ENCODE peak calls at places on chromosomes 3 and 15, in five cellular contexts. One of them, this sample, is unnamed.

GRCh38 chr3:174229916-174230315 is 629.2 kb upstream of the NAALADL2 start:
- DNase-seq in breast epithelium: no peak
- DNase-seq in HL-60: no peak
- DNase-seq in endothelial cell of umbilical vein: no peak
- DNase-seq in sigmoid colon: no peak
- DNase-seq in this sample: no peak

GRCh38 chr15:92020765-92021164 is 167.3 kb downstream of the SLCO3A1 start:
- DNase-seq in HL-60: no peak
- DNase-seq in sigmoid colon: no peak
- DNase-seq in endothelial cell of umbilical vein: no peak
- DNase-seq in breast epithelium: no peak
- DNase-seq in this sample: no peak

GRCh38 chr15:58852347-58852746 is 81.1 kb downstream of the SLTM start:
- DNase-seq in endothelial cell of umbilical vein: no peak
- DNase-seq in sigmoid colon: no peak
- DNase-seq in HL-60: no peak
- DNase-seq in breast epithelium: no peak
- DNase-seq in this sample: no peak

GRCh38 chr15:44584162-44584749 is 47.3 kb downstream of the EIF3J start:
- DNase-seq in sigmoid colon: no peak
- DNase-seq in endothelial cell of umbilical vein: peak; percentile 49
- DNase-seq in HL-60: peak; percentile 79
- DNase-seq in breast epithelium: no peak
- DNase-seq in this sample: peak; percentile 84

GRCh38 chr3:132445812-132446211 is 28.5 kb downstream of the DNAJC13 start:
- DNase-seq in sigmoid colon: no peak
- DNase-seq in breast epithelium: no peak
- DNase-seq in HL-60: no peak
- DNase-seq in endothelial cell of umbilical vein: peak; percentile 78
- DNase-seq in this sample: no peak

GRCh38 chr3:16309558-16309957 is 44.5 kb downstream of the OXNAD1 start:
- DNase-seq in endothelial cell of umbilical vein: peak; percentile 53
- DNase-seq in sigmoid colon: no peak
- DNase-seq in HL-60: peak; percentile 12
- DNase-seq in breast epithelium: no peak
- DNase-seq in this sample: no peak

GRCh38 chr15:94000603-94001002 is 230.8 kb upstream of the MCTP2 start:
- DNase-seq in sigmoid colon: no peak
- DNase-seq in HL-60: no peak
- DNase-seq in breast epithelium: no peak
- DNase-seq in endothelial cell of umbilical vein: no peak
- DNase-seq in this sample: no peak

GRCh38 chr3:7340795-7341194 is 479.9 kb downstream of the GRM7 start:
- DNase-seq in endothelial cell of umbilical vein: peak; percentile 73
- DNase-seq in breast epithelium: peak; percentile 35
- DNase-seq in HL-60: no peak
- DNase-seq in sigmoid colon: no peak
- DNase-seq in this sample: no peak

GRCh38 chr3:166488977-166489672 is 651.9 kb upstream of the BCHE start:
- DNase-seq in sigmoid colon: no peak
- DNase-seq in endothelial cell of umbilical vein: no peak
- DNase-seq in HL-60: no peak
- DNase-seq in breast epithelium: no peak
- DNase-seq in this sample: peak; percentile 67

GRCh38 chr3:8472549-8472948 is 29.1 kb upstream of the LMCD1 start:
- DNase-seq in HL-60: no peak
- DNase-seq in breast epithelium: no peak
- DNase-seq in sigmoid colon: no peak
- DNase-seq in endothelial cell of umbilical vein: no peak
- DNase-seq in this sample: no peak

GRCh38 chr3:8470801-8471200 is 30.8 kb upstream of the LMCD1 start:
- DNase-seq in breast epithelium: no peak
- DNase-seq in sigmoid colon: no peak
- DNase-seq in HL-60: no peak
- DNase-seq in endothelial cell of umbilical vein: no peak
- DNase-seq in this sample: no peak

GRCh38 chr3:8473029-8473428 is 28.6 kb upstream of the LMCD1 start:
- DNase-seq in HL-60: no peak
- DNase-seq in endothelial cell of umbilical vein: no peak
- DNase-seq in breast epithelium: no peak
- DNase-seq in sigmoid colon: no peak
- DNase-seq in this sample: no peak

GRCh38 chr3:8474991-8475390 is 26.6 kb upstream of the LMCD1 start:
- DNase-seq in sigmoid colon: no peak
- DNase-seq in HL-60: no peak
- DNase-seq in breast epithelium: no peak
- DNase-seq in endothelial cell of umbilical vein: no peak
- DNase-seq in this sample: no peak

GRCh38 chr3:8473990-8474389 is 27.6 kb upstream of the LMCD1 start:
- DNase-seq in sigmoid colon: no peak
- DNase-seq in breast epithelium: no peak
- DNase-seq in endothelial cell of umbilical vein: no peak
- DNase-seq in HL-60: no peak
- DNase-seq in this sample: no peak
- H3K4me3 ChIP-seq in sigmoid colon: no peak overlapping the region
- H3K4me3 ChIP-seq in breast epithelium: no peak overlapping the region
- H3K4me3 ChIP-seq in endothelial cell of umbilical vein: no peak overlapping the region
- H3K4me3 ChIP-seq in HL-60: no peak overlapping the region
- H3K4me3 ChIP-seq in this sample: no peak overlapping the region

DNA sequence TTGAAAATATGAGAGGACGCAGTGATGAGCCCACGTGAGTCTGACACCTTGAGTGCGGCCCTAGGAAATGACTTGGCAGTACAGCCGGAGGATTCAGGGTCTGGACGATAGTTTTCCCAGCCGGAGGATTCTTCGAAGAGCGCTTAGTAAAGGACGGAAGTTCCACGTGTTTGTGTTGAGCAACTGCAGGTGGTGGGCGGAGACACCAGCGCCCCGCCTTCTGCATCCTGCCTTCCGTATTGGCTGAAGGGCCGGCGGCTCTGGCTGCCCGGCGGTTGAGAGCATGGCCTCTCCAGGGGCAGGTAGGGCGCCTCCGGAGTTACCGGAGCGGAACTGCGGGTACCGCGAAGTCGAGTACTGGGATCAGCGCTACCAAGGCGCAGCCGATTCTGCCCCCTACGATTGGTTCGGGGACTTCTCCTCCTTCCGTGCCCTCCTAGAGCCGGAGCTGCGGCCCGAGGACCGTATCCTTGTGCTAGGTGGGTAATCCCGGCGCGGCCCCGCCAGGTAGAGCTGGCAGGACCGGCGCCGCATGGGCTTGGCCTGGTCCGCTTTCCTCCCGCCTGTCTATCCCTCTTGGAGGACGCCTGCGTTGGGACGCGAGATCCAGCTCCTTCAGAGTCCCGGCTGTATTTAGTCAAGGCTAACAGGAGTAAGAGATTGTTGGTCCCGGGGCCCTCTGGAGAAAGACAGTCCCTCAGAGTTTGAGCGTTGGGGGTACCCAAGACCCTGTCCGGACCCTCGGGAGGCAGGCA is at the start of gene EEF1AKMT4:
- DNase-seq in endothelial cell of umbilical vein: peak; percentile 97
- DNase-seq in sigmoid colon: peak; percentile 98
- DNase-seq in HL-60: peak; percentile 99
- DNase-seq in breast epithelium: peak; percentile 96
- DNase-seq in this sample: peak; percentile 98
- TF ChIP-seq POLR2AphosphoS5 in endothelial cell of umbilical vein: peak; percentile 58
- TF ChIP-seq POLR2AphosphoS5 in sigmoid colon: peak; percentile 23
- TF ChIP-seq POLR2AphosphoS5 in HL-60: no peak
- TF ChIP-seq POLR2AphosphoS5 in breast epithelium: peak; percentile 19
- TF ChIP-seq POLR2AphosphoS5 in this sample: peak; percentile 81

DNA sequence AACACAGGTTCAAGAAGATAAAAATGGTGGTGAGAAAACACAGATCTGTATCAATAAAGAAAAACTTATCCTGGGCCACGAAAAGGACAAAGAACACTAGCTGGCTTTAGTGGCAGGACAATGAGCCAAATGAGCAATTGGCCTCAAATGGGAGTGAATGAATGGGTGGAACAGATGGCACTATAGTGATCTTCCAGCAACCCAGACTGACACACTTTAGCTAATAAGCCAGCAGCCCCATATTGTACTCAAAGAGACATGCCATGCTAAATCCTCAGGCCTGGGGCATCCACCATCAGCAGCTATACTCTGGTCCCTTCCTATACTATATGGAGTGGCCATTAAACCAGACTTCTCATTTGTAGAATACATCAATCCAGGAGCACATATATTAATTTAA is 60.0 kb upstream of the GADL1 start:
- DNase-seq in HL-60: no peak
- DNase-seq in endothelial cell of umbilical vein: no peak
- DNase-seq in breast epithelium: no peak
- DNase-seq in sigmoid colon: no peak
- DNase-seq in this sample: no peak
- H3K4me3 ChIP-seq in HL-60: no peak overlapping the region
- H3K4me3 ChIP-seq in endothelial cell of umbilical vein: no peak overlapping the region
- H3K4me3 ChIP-seq in breast epithelium: no peak overlapping the region
- H3K4me3 ChIP-seq in sigmoid colon: no peak overlapping the region
- H3K4me3 ChIP-seq in this sample: no peak overlapping the region

DNA sequence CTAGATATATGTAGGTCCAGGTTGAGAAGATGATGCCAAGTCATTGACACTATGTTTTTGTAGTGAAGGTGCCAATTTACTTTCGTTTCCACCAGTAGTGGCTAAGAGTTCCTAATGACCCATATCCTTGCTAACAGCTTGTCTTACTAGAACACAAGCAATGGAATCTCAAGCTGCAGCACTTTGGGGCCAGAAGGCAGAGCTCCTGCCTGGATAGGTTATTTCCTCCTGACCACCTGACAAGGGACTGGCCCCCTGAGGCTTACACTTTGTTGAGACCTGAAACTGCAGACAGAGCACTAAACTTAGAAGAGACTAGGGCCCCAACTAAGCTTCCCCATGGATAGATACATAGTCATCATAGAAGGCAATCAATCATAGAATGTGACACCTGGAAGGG is 11.7 kb downstream of the ONECUT1 start:
- DNase-seq in HL-60: no peak
- DNase-seq in endothelial cell of umbilical vein: no peak
- DNase-seq in sigmoid colon: no peak
- DNase-seq in breast epithelium: no peak
- DNase-seq in this sample: no peak
- TF ChIP-seq POLR2AphosphoS5 in HL-60: no peak
- TF ChIP-seq POLR2AphosphoS5 in endothelial cell of umbilical vein: no peak
- TF ChIP-seq POLR2AphosphoS5 in sigmoid colon: no peak
- TF ChIP-seq POLR2AphosphoS5 in breast epithelium: no peak
- TF ChIP-seq POLR2AphosphoS5 in this sample: no peak

GRCh38 chr3:138944136-138944658 is 2.7 kb downstream of the FOXL2 start:
- DNase-seq in breast epithelium: no peak
- DNase-seq in sigmoid colon: no peak
- DNase-seq in HL-60: no peak
- DNase-seq in endothelial cell of umbilical vein: no peak
- DNase-seq in this sample: peak; percentile 59
- H3K4me3 ChIP-seq in breast epithelium: no peak overlapping the region
- H3K4me3 ChIP-seq in sigmoid colon: no peak overlapping the region
- H3K4me3 ChIP-seq in HL-60: no peak overlapping the region
- H3K4me3 ChIP-seq in endothelial cell of umbilical vein: no peak overlapping the region
- H3K4me3 ChIP-seq in this sample: no peak overlapping the region